ENCODE peak calls at places on chromosomes 12 and 14, in four cellular contexts. E is CD8-positive, alpha-beta T cell; Y is mammary epithelial cell; T is psoas muscle. O is an unnamed sample.

GRCh38 chr12:26872623-26873022 is 39.6 kb upstream of the ITPR2 start:
- DNase-seq in Y (no peak), T (no peak), E (no peak), O (no peak)

GRCh38 chr14:53278602-53279506 is 125.7 kb upstream of the DDHD1 start:
- DNase-seq in Y (peak), E (no peak), T (no peak), O (no peak)

GRCh38 chr12:26696613-26697092 is 136.3 kb downstream of the ITPR2 start:
- DNase-seq in E (no peak), Y (no peak), T (no peak), O (no peak)

GRCh38 chr12:122088181-122088810 is 9.7 kb downstream of the MLXIP start:
- DNase-seq in E (no peak), T (no peak), Y (no peak), O (no peak)

GRCh38 chr12:94879542-94879941 is 124.0 kb downstream of the NDUFA12 start:
- DNase-seq in E (no peak), Y (no peak), T (no peak), O (peak)

GRCh38 chr14:52380294-52380693 is 66.2 kb downstream of the PTGER2 start:
- DNase-seq in E (no peak), Y (peak), T (no peak), O (no peak)

GRCh38 chr12:69645031-69645430 is 34.3 kb upstream of the LRRC10 start:
- DNase-seq in T (no peak), E (no peak), Y (peak), O (no peak)

GRCh38 chr12:31325524-31325875 is 450 bp downstream of the SINHCAF start:
- DNase-seq in E (peak), Y (no peak), T (no peak), O (no peak)

GRCh38 chr12:95738024-95738611 is 52.4 kb downstream of the NTN4 start:
- DNase-seq in E (no peak), Y (no peak), T (no peak), O (no peak)

GRCh38 chr14:72925815-72926291 is 411 bp upstream of the DCAF4 start:
- DNase-seq in T (no peak), E (no peak), Y (no peak), O (no peak)

GRCh38 chr12:6701078-6701768 is 608 bp upstream of the PIANP start:
- DNase-seq in E (no peak), Y (no peak), T (no peak), O (no peak)

GRCh38 chr14:99947695-99948094 is 117.5 kb upstream of the EVL start:
- DNase-seq in E (no peak), T (no peak), Y (no peak), O (no peak)

GRCh38 chr12:58347188-58347587 is 405.8 kb downstream of the ATP23 start:
- DNase-seq in Y (no peak), T (no peak), E (no peak), O (no peak)

GRCh38 chr12:59780605-59781135 is 184.8 kb downstream of the SLC16A7 start:
- DNase-seq in Y (peak), T (no peak), E (no peak), O (peak)

GRCh38 chr14:95841680-95842079 is 35.0 kb upstream of the TUNAR start:
- DNase-seq in E (no peak), Y (no peak), T (no peak), O (no peak)

GRCh38 chr12:1593232-1594044 is 943 bp downstream of the FBXL14 start:
- DNase-seq in E (peak), Y (peak), T (peak), O (peak)

GRCh38 chr14:61188196-61188595 is 92.9 kb downstream of the TMEM30B start:
- DNase-seq in Y (no peak), E (peak), T (peak), O (no peak)

GRCh38 chr12:111033281-111034147 is 113.1 kb upstream of the MYL2 start:
- DNase-seq in E (no peak), Y (no peak), T (no peak), O (peak)
- TF ChIP-seq CTCF in E (peak), Y (peak), T (no peak), O (peak)

DNA sequence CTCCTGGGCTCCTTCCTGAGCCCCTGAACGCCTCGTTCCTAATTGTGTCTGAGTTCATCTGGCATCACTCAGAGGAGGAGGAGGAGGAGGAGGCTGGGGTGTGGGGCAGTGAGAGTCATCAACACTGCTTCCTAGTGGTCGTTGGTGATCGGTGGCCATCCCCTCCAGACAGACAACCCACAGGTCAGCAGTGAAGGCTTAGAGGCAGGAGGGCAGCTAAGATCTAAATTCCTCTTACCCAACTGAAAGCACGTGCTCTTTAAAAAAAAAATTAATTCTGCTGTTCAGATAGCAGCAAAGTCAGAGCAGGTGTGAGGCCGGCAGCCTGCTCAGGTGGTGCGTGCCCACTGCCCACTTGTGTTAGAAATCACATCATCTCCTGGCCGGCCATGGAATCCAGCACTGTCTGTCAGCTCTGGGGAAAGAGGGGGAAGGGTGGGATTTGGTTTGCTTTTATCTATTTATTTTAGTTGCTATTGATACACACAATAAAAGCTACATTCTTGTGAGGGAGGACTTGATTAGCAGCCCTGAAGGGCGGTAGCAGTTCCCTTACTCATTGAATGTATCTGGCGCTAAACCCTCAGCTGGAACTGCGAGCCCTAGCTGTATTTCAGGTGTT is 46.6 kb downstream of the PPP2R5C start:
- DNase-seq in E (no peak), Y (no peak), T (no peak), O (peak)
- TF ChIP-seq CTCF in E (no peak), Y (no peak), T (no peak), O (no peak)

GRCh38 chr14:70567791-70568190 is 32.7 kb downstream of the MED6 start:
- DNase-seq in E (no peak), Y (peak), T (no peak), O (peak)
- TF ChIP-seq CTCF in E (no peak), Y (peak), T (peak), O (peak)

GRCh38 chr12:7937867-7938506 is 2.0 kb upstream of the SLC2A3 start:
- DNase-seq in T (no peak), E (no peak), Y (no peak), O (no peak)
- TF ChIP-seq CTCF in T (peak), E (peak), Y (no peak), O (peak)

GRCh38 chr12:48074266-48074665 is 31.6 kb downstream of the SENP1 start:
- DNase-seq in E (no peak), T (no peak), Y (no peak), O (no peak)

GRCh38 chr12:48070033-48070432 is 35.8 kb downstream of the SENP1 start:
- DNase-seq in Y (no peak), E (no peak), T (no peak), O (no peak)

GRCh38 chr12:48071808-48072207 is 34.1 kb downstream of the SENP1 start:
- DNase-seq in T (no peak), E (no peak), Y (no peak), O (no peak)

GRCh38 chr12:48070731-48071130 is 35.1 kb downstream of the SENP1 start:
- DNase-seq in T (no peak), Y (no peak), E (no peak), O (no peak)

DNA sequence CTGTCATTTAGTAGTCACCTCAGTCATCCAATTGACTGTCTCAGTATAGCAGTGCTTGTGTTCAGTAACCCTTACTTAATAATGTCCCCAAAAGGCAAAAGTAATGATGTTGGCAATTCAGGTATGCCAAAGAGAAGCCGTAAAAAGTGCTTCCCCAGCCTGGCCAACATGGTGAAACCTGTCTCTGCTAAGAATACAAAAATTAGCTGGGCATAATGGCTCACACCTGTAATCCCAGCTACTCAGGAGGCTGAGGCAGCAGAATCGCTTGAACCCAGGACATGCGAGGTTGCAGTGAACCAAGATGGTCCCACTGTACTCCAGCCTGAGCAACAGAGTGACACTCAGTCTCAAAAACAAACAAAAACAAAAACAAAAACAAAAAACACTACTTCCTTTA is 33.6 kb downstream of the SENP1 start:
- DNase-seq in E (no peak), Y (no peak), T (no peak), O (no peak)
- TF ChIP-seq CTCF in E (no peak), Y (no peak), T (no peak), O (no peak)

DNA sequence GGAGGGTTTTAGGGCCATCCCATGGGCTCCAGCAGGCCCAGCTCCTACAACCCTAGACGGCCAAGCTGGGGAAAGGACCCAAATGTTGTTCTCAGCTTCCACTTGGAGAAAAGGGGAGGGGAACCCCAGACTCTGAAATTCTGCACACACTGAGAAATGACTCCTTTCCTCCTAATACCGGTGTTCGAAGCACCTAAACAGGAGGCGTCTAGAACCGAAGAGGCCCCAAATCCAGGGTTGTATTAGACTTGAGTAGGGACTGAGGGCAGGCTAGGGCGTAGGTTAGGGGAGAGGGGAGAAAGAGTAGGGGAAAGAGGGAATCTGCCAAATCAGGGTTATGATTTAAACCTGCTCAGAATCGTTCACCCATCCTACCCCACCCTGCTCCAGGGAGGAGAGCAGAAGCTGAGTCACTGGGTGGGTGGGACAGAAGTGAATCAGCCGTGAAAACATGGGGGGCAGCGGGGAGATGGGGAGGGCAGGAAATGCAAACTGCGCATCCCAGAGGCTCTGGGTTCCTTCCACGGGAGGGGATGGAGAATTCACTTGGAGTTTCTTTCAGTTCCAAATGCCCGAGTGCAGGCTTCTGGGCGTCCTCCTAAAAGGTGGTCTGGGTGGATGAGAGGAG is 1.0 kb downstream of the IGFBP6 start:
- DNase-seq in T (peak), Y (peak), E (peak), O (no peak)
- TF ChIP-seq CTCF in T (no peak), Y (no peak), E (no peak), O (no peak)

GRCh38 chr14:77603654-77604270 is 12.7 kb downstream of the SPTLC2 start:
- DNase-seq in E (no peak), T (peak), Y (no peak), O (no peak)
- TF ChIP-seq CTCF in E (no peak), T (no peak), Y (no peak), O (no peak)

GRCh38 chr14:68297871-68298468 is 478.4 kb downstream of the RAD51B start:
- DNase-seq in E (no peak), Y (no peak), T (no peak), O (no peak)
- TF ChIP-seq CTCF in E (no peak), Y (peak), T (no peak), O (no peak)